ENCODE peak calls at places on chromosomes 1 and 21, in five cellular contexts. J is HFF-Myc, M is left ventricle myocardium inferior, E is GM23338, D is cardiac fibroblast. G is an unnamed sample.

GRCh38 chr1:113390871-113391642 is 742 bp downstream of the MAGI3 start:
- DNase-seq in E (peak), D (peak), M (peak), J (no peak), G (no peak)

GRCh38 chr1:187396929-187397796 is 568.4 kb downstream of the PLA2G4A start:
- DNase-seq in E (peak), M (no peak), D (no peak), J (no peak), G (no peak)

GRCh38 chr1:56409112-56409691 is 170.2 kb downstream of the PLPP3 start:
- DNase-seq in E (peak), M (peak), D (no peak), J (no peak), G (no peak)

GRCh38 chr1:228867093-228867950 is 132.0 kb downstream of the RHOU start:
- DNase-seq in D (peak), E (no peak), J (no peak), M (no peak), G (no peak)

GRCh38 chr1:212980123-212980800 is 29.9 kb downstream of the VASH2 start:
- DNase-seq in M (peak), J (no peak), D (peak), E (peak), G (no peak)

GRCh38 chr21:44803651-44804050 is 2.0 kb upstream of the UBE2G2 start:
- DNase-seq in D (no peak), E (no peak), M (no peak), J (no peak), G (no peak)

GRCh38 chr1:16094453-16095158 is 21.2 kb upstream of the FAM131C start:
- DNase-seq in D (no peak), M (no peak), E (no peak), J (no peak), G (no peak)

GRCh38 chr21:36450511-36450910 is 29.4 kb downstream of the CLDN14 start:
- DNase-seq in D (peak), M (no peak), J (no peak), E (no peak), G (no peak)

GRCh38 chr1:209593747-209594146 is 10.2 kb downstream of the CAMK1G start:
- DNase-seq in D (no peak), E (peak), M (no peak), J (no peak), G (no peak)
- H3K4me3 ChIP-seq in D (no peak), E (no peak), M (no peak), J (no peak), G (no peak)

DNA sequence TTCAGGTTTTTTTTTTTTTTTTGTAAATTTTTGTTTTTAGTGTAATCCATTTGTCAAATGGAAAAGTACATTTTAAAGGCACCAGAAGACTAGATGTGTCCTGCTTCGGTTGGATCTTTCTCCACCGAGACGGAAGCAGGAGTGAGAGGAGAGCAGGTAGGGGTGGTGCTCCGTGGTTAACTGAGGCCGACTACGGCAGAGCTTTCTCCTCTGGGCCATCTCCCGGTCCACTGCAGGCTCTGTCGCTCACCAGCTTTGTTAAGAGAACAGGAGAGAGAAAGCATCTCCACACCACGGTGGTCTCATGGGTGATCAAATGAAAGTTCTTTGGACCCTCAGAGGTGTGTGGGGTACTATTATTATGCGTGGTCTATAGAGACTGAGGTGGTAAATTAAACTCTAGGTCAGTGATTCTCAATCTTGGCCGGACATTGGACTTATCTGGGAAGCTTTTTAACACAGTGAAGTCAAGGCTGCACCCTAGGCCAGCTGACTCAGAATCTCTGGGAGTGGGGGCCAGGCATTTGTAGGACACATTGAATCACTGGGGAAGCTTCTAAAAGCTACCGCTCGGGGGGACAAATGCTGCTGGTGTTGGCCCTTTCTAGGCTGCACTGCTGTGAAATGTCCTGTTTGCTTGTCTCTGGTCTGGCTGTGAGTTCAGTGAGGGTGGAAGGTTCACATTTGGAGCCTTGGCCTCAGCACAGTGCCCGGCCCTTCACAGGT is 25.0 kb downstream of the ABCA4 start:
- DNase-seq in D (peak), E (no peak), J (no peak), M (peak), G (no peak)
- H3K4me3 ChIP-seq in D (no peak), E (no peak), J (no peak), M (peak), G (no peak)

DNA sequence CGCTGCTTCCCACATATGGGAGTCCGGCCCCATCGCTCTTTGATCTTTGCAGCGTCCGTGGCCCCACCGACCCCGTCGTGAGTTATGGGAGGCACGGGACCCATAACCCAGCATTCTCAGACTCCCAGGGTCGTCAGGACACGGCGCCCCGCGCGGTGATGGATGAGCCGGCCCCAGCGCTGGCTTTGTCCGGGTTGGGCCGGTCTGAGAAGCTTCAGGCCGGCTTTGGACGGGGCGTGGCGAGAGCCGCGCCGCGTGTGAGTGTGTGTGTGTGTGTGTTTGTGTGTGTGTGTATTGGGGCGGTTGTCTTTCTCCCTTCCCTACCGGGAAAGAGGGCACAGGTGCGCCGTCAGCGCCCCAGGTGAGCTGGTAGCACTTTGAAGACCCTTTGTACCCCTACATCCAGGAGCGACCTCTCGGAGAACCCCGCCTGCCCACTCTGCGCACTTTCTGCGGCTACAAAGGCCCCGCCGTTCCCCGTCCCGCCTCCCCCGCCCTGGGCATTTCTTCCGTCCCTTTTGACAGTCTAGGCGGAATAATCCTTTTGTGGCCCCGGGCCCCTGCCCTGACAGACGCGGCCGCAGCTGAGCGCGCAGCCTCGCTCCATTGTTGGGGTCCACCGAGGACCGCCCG is 725 bp upstream of the DRAXIN start:
- DNase-seq in M (no peak), D (no peak), E (peak), J (no peak), G (no peak)
- H3K4me3 ChIP-seq in M (peak), D (no peak), E (peak), J (peak), G (no peak)

GRCh38 chr1:35708952-35709351 is 9.7 kb downstream of the C1orf216 start:
- DNase-seq in M (no peak), J (no peak), E (no peak), D (no peak), G (no peak)
- H3K4me3 ChIP-seq in M (no peak), J (no peak), E (peak), D (no peak), G (no peak)